ENCODE peak calls at places on chromosome 21, in six cellular contexts. Q is SJSA1, W is NT2/D1, L is AG04449, S is fibroblast of lung, D is uterus. A is an unnamed sample.
A peak's percentile ranks its signal among the peaks of the same experiment; 100 is the strongest.

GRCh38 chr21:45865106-45865835 is 116.3 kb upstream of the COL6A1 start:
- DNase-seq in W (no peak), L (peak; percentile 80), Q (peak; percentile 86), D (no peak), S (peak; percentile 97), A (peak; percentile 63)

GRCh38 chr21:45408811-45409261 is 3.9 kb downstream of the COL18A1 start:
- DNase-seq in L (no peak), Q (no peak), W (no peak), S (no peak), D (no peak), A (no peak)

GRCh38 chr21:45130324-45130774 is 56.0 kb downstream of the ADARB1 start:
- DNase-seq in S (peak; percentile 71), L (no peak), W (no peak), D (peak; percentile 57), Q (peak; percentile 78), A (peak; percentile 92)

GRCh38 chr21:17699524-17700189 is 87.0 kb upstream of the BTG3 start:
- DNase-seq in S (no peak), D (no peak), W (no peak), Q (no peak), L (no peak), A (no peak)

GRCh38 chr21:35476616-35477395 is 427.7 kb upstream of the RUNX1 start:
- DNase-seq in L (no peak), S (peak; percentile 74), Q (peak; percentile 80), W (no peak), D (no peak), A (peak; percentile 67)

GRCh38 chr21:15415541-15416261 is 314.1 kb upstream of the USP25 start:
- DNase-seq in Q (no peak), S (peak; percentile 78), L (no peak), W (no peak), D (no peak), A (no peak)

GRCh38 chr21:40255665-40256064 is 388.4 kb downstream of the PCP4 start:
- DNase-seq in W (no peak), D (no peak), Q (no peak), L (no peak), S (no peak), A (no peak)

GRCh38 chr21:45081636-45082035 is 7.3 kb downstream of the ADARB1 start:
- DNase-seq in Q (no peak), D (no peak), L (no peak), W (no peak), S (no peak), A (no peak)

GRCh38 chr21:34885125-34885524 is 164.0 kb downstream of the RUNX1 start:
- DNase-seq in S (no peak), W (no peak), L (no peak), Q (no peak), D (no peak), A (peak; percentile 55)

GRCh38 chr21:34513109-34513675 is 1.2 kb upstream of the KCNE1 start:
- DNase-seq in S (no peak), Q (no peak), D (no peak), W (no peak), L (no peak), A (peak; percentile 52)

GRCh38 chr21:32921632-32922230 is 104.0 kb upstream of the OLIG2 start:
- DNase-seq in D (no peak), L (no peak), W (peak; percentile 65), S (no peak), Q (no peak), A (no peak)

GRCh38 chr21:14528815-14529214 is 17.3 kb downstream of the SAMSN1 start:
- DNase-seq in Q (no peak), S (no peak), L (no peak), D (no peak), W (no peak), A (no peak)

GRCh38 chr21:45592208-45592619 is 50.0 kb upstream of the SLC19A1 start:
- DNase-seq in S (no peak), W (no peak), D (no peak), Q (no peak), L (no peak), A (peak; percentile 0)

GRCh38 chr21:44874497-44875331 is 1.2 kb upstream of the PTTG1IP start:
- DNase-seq in Q (peak; percentile 75), W (no peak), D (peak; percentile 63), L (no peak), S (no peak), A (no peak)

GRCh38 chr21:45257673-45258341 is 29.9 kb downstream of the POFUT2 start:
- DNase-seq in W (no peak), L (no peak), S (no peak), D (no peak), Q (peak; percentile 42), A (no peak)

GRCh38 chr21:45993210-45994085 is 11.9 kb downstream of the COL6A1 start:
- DNase-seq in D (peak; percentile 44), L (no peak), S (no peak), Q (peak; percentile 39), W (no peak), A (no peak)

GRCh38 chr21:29342394-29342957 is 43.8 kb downstream of the BACH1 start:
- DNase-seq in L (peak; percentile 95), D (peak; percentile 49), S (peak; percentile 99), Q (peak; percentile 85), W (no peak), A (peak; percentile 82)

GRCh38 chr21:20996421-20997307 is 1.5 kb upstream of the NCAM2 start:
- DNase-seq in S (peak; percentile 70), W (no peak), Q (no peak), D (no peak), L (no peak), A (no peak)

GRCh38 chr21:34986561-34987533 is 62.3 kb downstream of the RUNX1 start:
- DNase-seq in Q (peak; percentile 75), L (peak; percentile 47), D (peak; percentile 37), S (peak; percentile 98), W (peak; percentile 54), A (peak; percentile 55)

GRCh38 chr21:40754466-40754865 is 92.5 kb downstream of the DSCAM start:
- DNase-seq in L (no peak), D (no peak), Q (no peak), S (no peak), W (no peak), A (no peak)

GRCh38 chr21:44969965-44970755 is 30.3 kb downstream of the SLX9 start:
- DNase-seq in D (no peak), S (peak; percentile 56), W (no peak), L (no peak), Q (peak; percentile 95), A (no peak)

GRCh38 chr21:45506241-45506817 is 35.9 kb downstream of the SLC19A1 start:
- DNase-seq in L (no peak), W (no peak), D (no peak), S (no peak), Q (no peak), A (no peak)

GRCh38 chr21:26072891-26073615 is 97.5 kb downstream of the APP start:
- DNase-seq in Q (no peak), D (no peak), L (peak; percentile 75), W (no peak), S (peak; percentile 92), A (peak; percentile 46)

GRCh38 chr21:46029201-46029924 is 47.8 kb downstream of the COL6A1 start:
- DNase-seq in Q (no peak), D (no peak), S (peak; percentile 54), L (no peak), W (no peak), A (no peak)

GRCh38 chr21:33214056-33214455 is 15.7 kb upstream of the IFNAR2 start:
- DNase-seq in L (no peak), S (no peak), D (no peak), W (no peak), Q (peak; percentile 2), A (no peak)

GRCh38 chr21:34959607-34960006 is 89.5 kb downstream of the RUNX1 start:
- DNase-seq in D (no peak), L (no peak), S (no peak), Q (no peak), W (no peak), A (no peak)

GRCh38 chr21:14097881-14098499 is 112.8 kb downstream of the LIPI start:
- DNase-seq in W (no peak), S (no peak), Q (no peak), D (no peak), L (no peak), A (no peak)

GRCh38 chr21:46568562-46568961 is 36.3 kb downstream of the S100B start:
- DNase-seq in S (no peak), L (no peak), Q (no peak), W (no peak), D (no peak), A (no peak)

GRCh38 chr21:28633803-28634572 is 358.7 kb downstream of the LTN1 start:
- DNase-seq in D (no peak), W (no peak), Q (peak; percentile 60), S (peak; percentile 93), L (peak; percentile 62), A (peak; percentile 70)

GRCh38 chr21:45152265-45152746 is 77.9 kb downstream of the ADARB1 start:
- DNase-seq in D (no peak), L (no peak), Q (peak; percentile 35), S (peak; percentile 65), W (no peak), A (no peak)

GRCh38 chr21:43867936-43868335 is 2.9 kb downstream of the AGPAT3 start:
- DNase-seq in L (no peak), Q (no peak), W (no peak), S (no peak), D (no peak), A (no peak)
- H3K4me3 ChIP-seq in L (no peak overlapping the region), Q (no peak overlapping the region), W (no peak overlapping the region), S (no peak overlapping the region), D (no peak overlapping the region), A (no peak overlapping the region)

GRCh38 chr21:39196310-39196709 is 13.1 kb upstream of the PSMG1 start:
- DNase-seq in S (no peak), L (no peak), D (no peak), W (no peak), Q (no peak), A (no peak)
- H3K4me3 ChIP-seq in S (no peak overlapping the region), L (no peak overlapping the region), D (no peak overlapping the region), W (no peak overlapping the region), Q (no peak overlapping the region), A (no peak overlapping the region)

GRCh38 chr21:16589046-16589445 is 859.3 kb downstream of the USP25 start:
- DNase-seq in Q (no peak), D (no peak), L (no peak), S (peak; percentile 29), W (no peak), A (peak; percentile 18)
- H3K4me3 ChIP-seq in Q (no peak overlapping the region), D (no peak overlapping the region), L (no peak overlapping the region), S (peak overlapping the region; percentile 52), W (no peak overlapping the region), A (peak overlapping the region; percentile 88)

GRCh38 chr21:37259426-37259825 is 7.7 kb downstream of the VPS26C start:
- DNase-seq in Q (no peak), D (peak; percentile 31), W (no peak), L (no peak), S (no peak), A (no peak)

GRCh38 chr21:37257967-37258877 is 8.9 kb downstream of the VPS26C start:
- DNase-seq in W (peak; percentile 43), Q (peak; percentile 61), D (peak; percentile 48), S (peak; percentile 47), L (no peak), A (peak; percentile 42)

GRCh38 chr21:37253991-37254390 is 13.1 kb downstream of the VPS26C start:
- DNase-seq in S (peak; percentile 27), L (no peak), Q (no peak), D (no peak), W (no peak), A (peak; percentile 8)

DNA sequence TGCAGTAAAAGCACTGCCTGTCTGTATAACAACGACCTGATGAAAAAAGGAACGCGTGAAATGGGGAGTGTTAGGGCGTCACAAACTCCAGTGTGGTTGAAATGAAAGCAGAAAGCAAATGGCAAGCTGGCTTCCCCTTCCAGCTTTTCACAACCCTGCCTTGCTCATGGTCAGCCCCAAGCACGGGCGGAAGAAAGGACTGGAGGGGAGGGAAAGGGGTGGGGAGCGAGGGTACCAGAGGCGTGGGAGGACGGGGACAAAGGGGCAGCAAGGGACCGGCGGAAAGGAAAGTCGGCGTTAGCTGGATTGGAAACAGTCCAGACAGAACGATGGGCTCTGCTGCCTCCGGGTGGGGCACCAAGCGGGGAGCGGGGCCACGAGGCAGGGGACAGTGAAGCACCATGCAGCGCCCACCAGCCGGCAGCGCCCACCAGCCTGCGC is 9.6 kb downstream of the VPS26C start:
- DNase-seq in W (no peak), S (peak; percentile 33), L (no peak), D (peak; percentile 22), Q (no peak), A (peak; percentile 48)
- H3K4me3 ChIP-seq in W (peak overlapping the region; percentile 47), S (peak overlapping the region; percentile 57), L (peak overlapping the region; percentile 61), D (peak overlapping the region; percentile 38), Q (peak overlapping the region; percentile 43), A (peak overlapping the region; percentile 81)